ENCODE peak calls at places on chromosomes 6 and 20, in five cellular contexts. J is tibial nerve, O is fibroblast of lung, R is psoas muscle, F is adrenal gland. U is an unnamed sample.
A peak's percentile ranks its signal among the peaks of the same experiment; 100 is the strongest.

GRCh38 chr20:57072184-57072583 is 194.3 kb downstream of the BMP7 start:
- DNase-seq in J (no peak), O (no peak), R (no peak), F (no peak), U (no peak)

GRCh38 chr20:35023624-35024023 is 68.0 kb downstream of the MYH7B start:
- DNase-seq in J (no peak), O (no peak), R (no peak), F (no peak), U (no peak)

GRCh38 chr6:122696853-122697252 is 82.7 kb upstream of the FABP7 start:
- DNase-seq in J (no peak), O (peak; percentile 89), R (no peak), F (no peak), U (peak; percentile 84)

GRCh38 chr6:19691465-19692167 is 145.6 kb upstream of the ID4 start:
- DNase-seq in J (no peak), O (peak; percentile 29), R (no peak), F (no peak), U (no peak)

GRCh38 chr6:32685603-32686002 is 19.1 kb upstream of the HLA-DQB1 start:
- DNase-seq in J (no peak), O (peak; percentile 9), R (no peak), F (peak; percentile 43), U (no peak)

GRCh38 chr20:35004749-35005462 is 49.2 kb downstream of the MYH7B start:
- DNase-seq in J (peak; percentile 3), O (no peak), R (peak; percentile 35), F (no peak), U (no peak)

GRCh38 chr6:13709698-13710551 is 1.7 kb downstream of the RANBP9 start:
- DNase-seq in J (no peak), O (peak; percentile 61), R (no peak), F (no peak), U (no peak)

GRCh38 chr6:33213166-33213988 is 5.1 kb downstream of the RING1 start:
- DNase-seq in J (no peak), O (no peak), R (no peak), F (no peak), U (no peak)

DNA sequence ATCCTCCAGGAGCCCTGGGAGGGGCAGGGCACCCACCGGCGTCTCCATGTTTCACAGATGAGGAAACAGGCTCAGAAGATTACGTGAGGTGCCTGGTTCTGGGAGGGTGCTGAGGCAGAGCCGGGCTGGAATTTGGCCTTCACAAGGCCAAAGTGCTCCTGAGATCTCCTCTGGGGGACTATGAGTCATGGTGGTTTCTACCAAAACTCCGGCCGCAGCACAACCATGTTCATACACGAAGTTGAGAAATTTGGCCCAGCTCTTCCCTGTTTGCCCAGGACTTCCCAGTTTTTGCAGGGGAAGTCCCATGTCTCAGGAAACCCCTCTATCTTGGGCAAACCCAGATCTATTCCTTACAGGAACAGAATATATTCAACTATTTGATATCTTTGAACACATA is 172.9 kb upstream of the CDYL start:
- DNase-seq in J (peak; percentile 34), O (peak; percentile 97), R (peak; percentile 78), F (peak; percentile 74), U (peak; percentile 97)
- H3K4me1 ChIP-seq in J (no peaks in the 10 kb centered on the region), O (peaks cover 13% of the 10 kb centered on the region), R (peaks cover 20% of the 10 kb centered on the region), F (peaks cover 8% of the 10 kb centered on the region), U (peaks cover 30% of the 10 kb centered on the region)

DNA sequence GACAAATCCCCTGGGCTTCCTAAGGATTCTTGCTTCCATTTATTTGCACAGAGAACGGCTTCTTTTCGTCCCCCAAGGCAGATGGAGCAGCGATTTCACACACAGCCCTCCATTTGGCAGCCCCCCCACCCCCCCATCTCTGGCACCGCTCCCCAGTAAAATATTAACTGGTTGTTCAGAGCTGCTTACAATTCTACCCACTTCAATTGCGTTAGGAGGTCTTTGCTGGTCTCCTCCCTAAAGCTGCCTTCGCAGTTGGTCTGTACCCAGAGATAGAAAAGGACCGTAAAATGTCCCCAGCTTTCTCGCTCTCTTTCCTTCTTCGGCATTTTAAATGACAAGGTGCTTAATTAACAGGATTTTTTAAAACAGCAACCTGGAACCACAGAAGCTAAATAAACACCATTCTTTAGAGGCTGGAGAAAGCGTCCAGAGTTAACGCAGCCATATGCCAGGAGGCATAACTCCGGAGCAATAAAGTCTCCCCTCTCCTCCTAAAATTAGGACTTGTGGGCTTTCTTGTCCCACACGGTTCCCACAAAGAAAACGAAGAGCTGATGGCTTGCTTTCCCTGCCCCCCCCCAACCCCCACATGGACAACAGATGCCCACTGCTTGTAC is 1.7 kb upstream of the ZMYND8 start:
- DNase-seq in J (no peak), O (no peak), R (peak; percentile 47), F (no peak), U (no peak)
- H3K27me3 ChIP-seq in J (no peaks in the 10 kb centered on the region), O (no peaks in the 10 kb centered on the region), R (no peaks in the 10 kb centered on the region), F (no peaks in the 10 kb centered on the region), U (no peaks in the 10 kb centered on the region)

GRCh38 chr20:890671-891070 is 25.5 kb downstream of the ANGPT4 start:
- DNase-seq in J (no peak), O (no peak), R (no peak), F (no peak), U (no peak)

GRCh38 chr20:888057-888456 is 28.1 kb downstream of the ANGPT4 start:
- DNase-seq in J (no peak), O (no peak), R (no peak), F (no peak), U (no peak)

GRCh38 chr20:891121-892080 is 24.7 kb downstream of the ANGPT4 start:
- DNase-seq in J (peak; percentile 53), O (peak; percentile 34), R (peak; percentile 87), F (peak; percentile 33), U (no peak)

GRCh38 chr20:889110-889509 is 27.0 kb downstream of the ANGPT4 start:
- DNase-seq in J (no peak), O (no peak), R (no peak), F (no peak), U (no peak)

DNA sequence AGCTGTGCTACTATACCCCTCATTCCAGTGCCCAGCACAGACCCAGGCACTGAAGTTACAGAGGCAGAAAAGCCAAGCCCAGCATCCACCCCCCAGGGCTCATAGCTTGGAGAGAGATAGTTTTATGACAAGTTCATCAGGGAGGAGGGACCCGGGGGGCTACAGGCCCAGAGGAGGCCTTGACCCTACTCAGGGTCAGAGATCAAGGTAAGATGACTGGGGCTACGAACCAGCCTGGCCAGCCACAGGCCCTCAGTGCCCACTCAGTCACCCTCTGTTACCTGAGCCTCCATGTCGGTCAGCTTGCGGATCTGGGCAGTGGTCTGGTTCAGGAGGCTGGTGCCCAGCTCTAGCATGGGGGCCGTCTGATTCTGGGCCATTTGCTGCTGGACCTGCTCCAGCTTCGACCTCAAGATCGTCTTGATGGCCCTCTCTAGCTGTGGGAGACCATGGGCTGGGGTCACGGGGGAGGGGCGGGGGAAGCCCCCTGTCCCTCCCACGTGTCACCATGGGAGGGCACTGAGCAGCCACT is 26.1 kb downstream of the ANGPT4 start:
- DNase-seq in J (no peak), O (no peak), R (no peak), F (no peak), U (no peak)
- H3K27ac ChIP-seq in J (peak overlapping the region; percentile 50), O (no peak overlapping the region), R (no peak overlapping the region), F (no peak overlapping the region), U (no peak overlapping the region)

GRCh38 chr20:17944854-17945474 is 23.6 kb downstream of the SNX5 start:
- DNase-seq in J (no peak), O (no peak), R (no peak), F (no peak), U (no peak)
- H3K4me1 ChIP-seq in J (no peaks in the 10 kb centered on the region), O (no peaks in the 10 kb centered on the region), R (no peaks in the 10 kb centered on the region), F (no peaks in the 10 kb centered on the region), U (no peaks in the 10 kb centered on the region)

GRCh38 chr20:62589720-62590119 is 52.6 kb upstream of the SLCO4A1 start:
- DNase-seq in J (no peak), O (no peak), R (no peak), F (no peak), U (no peak)
- H3K27me3 ChIP-seq in J (no peaks in the 10 kb centered on the region), O (no peaks in the 10 kb centered on the region), R (no peaks in the 10 kb centered on the region), F (peaks cover 6% of the 10 kb centered on the region), U (peaks cover 8% of the 10 kb centered on the region)

DNA sequence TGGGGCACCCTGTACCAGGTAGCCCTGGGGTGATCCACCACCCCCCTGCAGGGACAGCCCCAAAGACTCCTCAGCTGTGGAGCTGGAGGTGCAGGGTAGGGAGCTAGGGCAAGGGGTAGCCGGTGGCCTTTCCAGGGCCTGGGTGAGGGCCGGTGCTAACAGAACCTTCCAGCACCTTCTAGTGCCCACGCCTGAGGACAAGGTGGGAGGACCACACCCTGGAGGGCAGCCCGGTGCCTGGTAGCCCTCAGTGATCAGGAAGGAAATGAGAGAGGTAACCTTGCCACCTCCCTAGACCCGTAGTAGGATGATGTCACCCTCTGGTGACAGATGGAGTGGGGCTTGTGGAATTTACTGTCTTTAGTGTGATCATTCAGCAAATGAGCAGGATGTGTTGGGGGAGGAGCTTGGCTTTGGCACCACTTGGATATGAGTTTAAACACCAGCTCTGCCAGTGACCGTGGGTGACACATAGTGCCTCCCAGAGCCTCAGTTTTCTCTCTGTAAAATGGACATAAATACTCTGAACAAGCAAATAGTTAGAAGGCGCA is 187.7 kb downstream of the NFATC2 start:
- DNase-seq in J (no peak), O (peak; percentile 83), R (peak; percentile 13), F (no peak), U (no peak)
- H3K27ac ChIP-seq in J (peak overlapping the region; percentile 8), O (peak overlapping the region; percentile 45), R (no peak overlapping the region), F (no peak overlapping the region), U (no peak overlapping the region)

DNA sequence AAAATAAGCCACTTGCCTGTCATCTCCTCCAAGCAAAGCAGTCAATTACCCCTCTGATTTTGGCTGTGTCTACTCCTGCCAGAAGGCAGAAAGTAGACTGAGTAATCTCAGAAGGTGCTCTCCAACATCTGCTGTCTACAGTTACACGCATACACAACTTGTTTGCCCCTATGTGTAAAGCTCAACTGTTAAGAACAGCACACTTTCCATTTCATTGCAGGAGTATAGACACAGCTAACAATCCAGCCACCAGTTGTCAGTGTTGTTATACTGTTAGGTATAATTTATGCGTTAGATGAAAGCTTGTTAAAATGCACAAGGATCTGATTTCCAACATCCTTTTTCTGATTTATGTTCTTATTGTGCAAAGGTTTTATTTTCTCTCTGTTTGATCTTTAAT is 88.2 kb downstream of the SAMD3 start:
- DNase-seq in J (no peak), O (no peak), R (no peak), F (no peak), U (no peak)
- H3K4me1 ChIP-seq in J (no peaks in the 10 kb centered on the region), O (no peaks in the 10 kb centered on the region), R (no peaks in the 10 kb centered on the region), F (no peaks in the 10 kb centered on the region), U (peaks cover 8% of the 10 kb centered on the region)

GRCh38 chr20:62515826-62516225 is 40.0 kb upstream of the GATA5 start:
- DNase-seq in J (no peak), O (no peak), R (no peak), F (no peak), U (no peak)

GRCh38 chr20:62518911-62519310 is 43.1 kb upstream of the GATA5 start:
- DNase-seq in J (no peak), O (no peak), R (peak; percentile 75), F (no peak), U (no peak)

GRCh38 chr20:62517901-62518610 is 42.3 kb upstream of the GATA5 start:
- DNase-seq in J (no peak), O (no peak), R (peak; percentile 81), F (no peak), U (no peak)

GRCh38 chr20:62516345-62516744 is 40.5 kb upstream of the GATA5 start:
- DNase-seq in J (no peak), O (no peak), R (no peak), F (no peak), U (no peak)

GRCh38 chr20:62517168-62517567 is 41.4 kb upstream of the GATA5 start:
- DNase-seq in J (no peak), O (no peak), R (no peak), F (no peak), U (no peak)
- H3K27me3 ChIP-seq in J (no peaks in the 10 kb centered on the region), O (no peaks in the 10 kb centered on the region), R (no peaks in the 10 kb centered on the region), F (peaks cover 26% of the 10 kb centered on the region), U (peaks cover 28% of the 10 kb centered on the region)

U was measured in foreskin keratinocyte.